ENCODE peak calls at places on chromosomes 6 and 20, in nine cellular contexts. I is MM.1S, V is hepatocyte, J is astrocyte of the cerebellum, A is breast epithelium, D is left lung, L is epithelial cell of esophagus, Y is OCI-LY7, S is bronchial epithelial cell. G is an unnamed sample.

GRCh38 chr20:62874745-62875344 is 13.2 kb upstream of the TCFL5 start:
- DNase-seq in I (no peak), V (no peak), J (no peak), A (no peak), D (no peak), L (no peak), Y (no peak), S (no peak), G (no peak)

GRCh38 chr20:13231031-13231752 is 10.1 kb downstream of the ISM1 start:
- DNase-seq in I (no peak), V (no peak), J (no peak), A (no peak), D (no peak), L (peak), Y (no peak), S (peak), G (peak)

GRCh38 chr20:58705525-58705924 is 12.9 kb downstream of the NPEPL1 start:
- DNase-seq in I (no peak), V (no peak), J (no peak), A (no peak), D (peak), L (no peak), Y (no peak), S (no peak), G (no peak)

GRCh38 chr6:54873589-54873988 is 27.0 kb downstream of the FAM83B start:
- DNase-seq in I (no peak), V (no peak), J (no peak), A (no peak), D (no peak), L (no peak), Y (no peak), S (no peak), G (no peak)

GRCh38 chr20:58389324-58389967 is 417 bp downstream of the VAPB start:
- DNase-seq in I (peak), V (peak), J (no peak), A (no peak), D (peak), L (peak), Y (peak), S (no peak), G (no peak)

GRCh38 chr6:47478233-47479155 is 905 bp downstream of the CD2AP start:
- DNase-seq in I (peak), V (peak), J (no peak), A (peak), D (no peak), L (peak), Y (peak), S (peak), G (no peak)

GRCh38 chr6:150016324-150017185 is 8.8 kb downstream of the RAET1L start:
- DNase-seq in I (peak), V (peak), J (peak), A (no peak), D (no peak), L (peak), Y (peak), S (peak), G (no peak)

GRCh38 chr6:33746651-33747100 is at the start of gene IP6K3:
- DNase-seq in I (no peak), V (peak), J (no peak), A (no peak), D (no peak), L (no peak), Y (no peak), S (no peak), G (no peak)

GRCh38 chr6:26305097-26305841 is 59.7 kb upstream of the BTN3A2 start:
- DNase-seq in I (peak), V (peak), J (no peak), A (no peak), D (peak), L (peak), Y (peak), S (peak), G (no peak)

GRCh38 chr6:112906737-112907136 is 559.6 kb downstream of the RFPL4B start:
- DNase-seq in I (no peak), V (peak), J (peak), A (no peak), D (no peak), L (no peak), Y (no peak), S (no peak), G (peak)

GRCh38 chr6:138724015-138724414 is 49.6 kb upstream of the CCDC28A start:
- DNase-seq in I (no peak), V (peak), J (peak), A (no peak), D (peak), L (no peak), Y (no peak), S (no peak), G (no peak)

GRCh38 chr6:45577836-45578504 is 200.2 kb upstream of the SUPT3H start:
- DNase-seq in I (no peak), V (no peak), J (no peak), A (no peak), D (no peak), L (no peak), Y (no peak), S (no peak), G (peak)

GRCh38 chr20:18808712-18809111 is 4.9 kb upstream of the SCP2D1 start:
- DNase-seq in I (no peak), V (no peak), J (no peak), A (no peak), D (no peak), L (no peak), Y (peak), S (no peak), G (no peak)

GRCh38 chr20:19757973-19758887 is at the start of gene RIN2:
- DNase-seq in I (peak), V (peak), J (peak), A (peak), D (peak), L (peak), Y (no peak), S (peak), G (peak)

GRCh38 chr6:47200536-47201334 is 109.0 kb downstream of the TNFRSF21 start:
- DNase-seq in I (no peak), V (no peak), J (no peak), A (no peak), D (no peak), L (peak), Y (no peak), S (peak), G (no peak)

GRCh38 chr6:165663283-165663735 is 268 bp upstream of the PDE10A start:
- DNase-seq in I (no peak), V (peak), J (no peak), A (no peak), D (no peak), L (peak), Y (no peak), S (no peak), G (no peak)

GRCh38 chr6:26118999-26119398 is 31.8 kb downstream of the HFE start:
- DNase-seq in I (no peak), V (no peak), J (peak), A (no peak), D (no peak), L (peak), Y (no peak), S (peak), G (no peak)

GRCh38 chr6:79463721-79464120 is 73.5 kb downstream of the LCA5 start:
- DNase-seq in I (no peak), V (peak), J (no peak), A (no peak), D (no peak), L (peak), Y (no peak), S (peak), G (no peak)

GRCh38 chr6:103672169-103672568 is 1187.5 kb downstream of the HACE1 start:
- DNase-seq in I (peak), V (peak), J (peak), A (no peak), D (no peak), L (peak), Y (no peak), S (peak), G (no peak)

GRCh38 chr6:37903671-37904355 is 84.3 kb downstream of the ZFAND3 start:
- DNase-seq in I (no peak), V (no peak), J (no peak), A (no peak), D (no peak), L (no peak), Y (no peak), S (no peak), G (no peak)

GRCh38 chr6:37910998-37911397 is 91.5 kb downstream of the ZFAND3 start:
- DNase-seq in I (no peak), V (no peak), J (no peak), A (no peak), D (no peak), L (no peak), Y (no peak), S (no peak), G (no peak)

GRCh38 chr6:37904590-37904989 is 85.1 kb downstream of the ZFAND3 start:
- DNase-seq in I (no peak), V (no peak), J (no peak), A (no peak), D (no peak), L (no peak), Y (no peak), S (no peak), G (no peak)

DNA sequence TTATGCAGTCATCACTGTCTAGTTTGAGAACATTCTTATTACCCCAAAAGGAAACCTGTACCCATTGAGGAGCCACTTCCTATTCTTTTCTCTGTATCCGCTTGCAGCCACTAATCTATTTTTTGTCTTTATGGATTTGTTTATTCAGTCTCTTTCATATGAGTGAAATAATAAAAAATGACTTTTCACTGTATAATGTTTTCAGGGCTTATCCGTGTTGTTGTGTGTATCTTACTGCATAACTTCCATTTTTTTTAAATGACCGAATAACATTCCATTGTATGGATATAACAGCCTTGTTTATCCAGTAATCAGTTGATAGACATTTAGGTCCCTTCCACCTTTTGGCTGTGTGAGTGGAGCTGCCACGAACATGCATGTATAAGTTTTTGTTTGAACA is 86.6 kb downstream of the ZFAND3 start:
- DNase-seq in I (no peak), V (no peak), J (no peak), A (no peak), D (no peak), L (no peak), Y (no peak), S (no peak), G (no peak)
- H3K4me3 ChIP-seq in I (no peak), V (no peak), J (no peak), A (no peak), D (no peak), L (no peak), Y (no peak), S (no peak), G (no peak)

GRCh38 chr20:41154436-41155176 is 17.3 kb downstream of the PLCG1 start:
- DNase-seq in I (no peak), V (no peak), J (no peak), A (no peak), D (no peak), L (no peak), Y (no peak), S (no peak), G (no peak)
- TF ChIP-seq CTCF in I (no peak), V (no peak), J (no peak), A (no peak), D (no peak), L (no peak), Y (no peak), S (no peak), G (no peak)

DNA sequence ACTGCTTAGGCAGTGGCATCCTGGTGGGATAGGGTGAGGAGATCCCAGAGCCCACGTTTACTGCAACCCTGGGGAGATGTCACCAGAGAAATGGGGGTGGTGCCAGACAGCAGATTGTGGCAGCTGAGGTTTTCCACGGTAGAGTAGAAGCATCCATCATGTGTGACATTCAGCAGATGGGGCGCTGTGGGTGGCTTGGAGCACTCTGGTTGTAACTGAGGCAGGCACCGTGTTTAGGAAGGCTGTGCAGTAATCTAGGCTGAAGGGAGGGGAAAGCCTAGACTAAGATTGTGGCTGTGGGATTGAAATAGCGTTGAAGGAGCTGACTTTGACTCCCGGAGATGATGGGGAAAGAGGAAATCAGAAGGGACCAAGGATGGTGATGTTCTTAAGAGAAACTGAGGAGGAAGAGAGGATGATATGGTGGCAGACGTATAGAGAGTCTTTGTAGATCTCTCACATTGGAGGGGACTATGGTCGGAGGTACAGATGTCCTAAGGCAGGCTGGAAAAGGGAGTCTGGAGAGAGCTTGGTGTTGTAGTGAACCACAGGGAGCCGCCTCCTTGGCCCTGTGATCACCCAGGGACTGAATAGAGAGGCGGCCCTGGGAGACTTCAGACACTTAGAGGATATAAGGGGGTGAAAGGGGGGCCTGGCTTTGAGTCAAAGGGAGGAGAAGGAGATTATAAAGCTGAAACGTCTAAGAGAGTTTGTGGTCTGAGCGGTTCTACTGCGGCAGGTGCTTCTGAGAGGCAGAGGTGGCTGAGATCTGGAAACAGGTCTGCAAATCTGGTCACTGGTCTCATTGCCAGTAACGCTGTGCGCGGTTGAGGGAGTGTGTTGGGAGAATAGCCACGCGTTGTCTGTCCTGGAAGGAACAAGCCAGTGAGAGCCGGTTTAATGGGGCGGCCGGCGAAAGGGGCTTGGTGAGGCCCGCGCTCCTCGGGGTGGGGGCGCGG is 792 bp upstream of the MICA start:
- DNase-seq in I (peak), V (peak), J (no peak), A (peak), D (no peak), L (peak), Y (peak), S (peak), G (no peak)
- H3K4me3 ChIP-seq in I (peak), V (peak), J (peak), A (peak), D (peak), L (peak), Y (peak), S (peak), G (peak)

DNA sequence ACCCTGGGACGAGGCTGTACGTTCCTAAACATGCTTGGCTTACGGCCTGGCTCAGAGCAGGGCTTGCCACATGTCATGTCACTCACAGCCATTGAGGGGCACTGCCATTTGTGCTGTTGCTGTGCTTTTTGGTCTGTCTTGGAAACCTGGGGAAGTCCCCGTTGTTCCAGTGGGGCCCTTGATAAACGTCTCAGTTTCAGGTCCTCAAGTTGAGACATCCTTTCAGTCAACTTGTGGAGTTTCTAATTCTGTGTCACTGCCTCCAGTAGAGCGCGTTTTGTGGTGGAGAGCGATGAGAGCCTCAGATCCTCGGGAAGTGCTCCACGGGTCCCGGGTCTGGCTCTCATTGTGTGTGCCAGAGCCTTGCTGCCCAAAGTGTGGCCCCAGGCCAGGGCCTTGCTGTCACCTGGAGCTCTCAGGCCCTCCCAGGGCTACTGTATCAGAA is 43.0 kb upstream of the CCR6 start:
- DNase-seq in I (peak), V (no peak), J (no peak), A (no peak), D (no peak), L (no peak), Y (peak), S (no peak), G (no peak)
- TF ChIP-seq CTCF in I (peak), V (no peak), J (no peak), A (no peak), D (no peak), L (no peak), Y (peak), S (no peak), G (no peak)

GRCh38 chr6:38212579-38212978 is 393.1 kb downstream of the ZFAND3 start:
- DNase-seq in I (no peak), V (no peak), J (no peak), A (no peak), D (no peak), L (no peak), Y (no peak), S (no peak), G (no peak)
- H3K4me3 ChIP-seq in I (no peak), V (no peak), J (no peak), A (no peak), D (no peak), L (no peak), Y (no peak), S (no peak), G (no peak)

GRCh38 chr6:80640176-80640575 is 533.7 kb downstream of the BCKDHB start:
- DNase-seq in I (peak), V (no peak), J (no peak), A (no peak), D (no peak), L (no peak), Y (no peak), S (no peak), G (no peak)
- TF ChIP-seq CTCF in I (no peak), V (no peak), J (no peak), A (no peak), D (no peak), L (no peak), Y (no peak), S (no peak), G (no peak)

DNA sequence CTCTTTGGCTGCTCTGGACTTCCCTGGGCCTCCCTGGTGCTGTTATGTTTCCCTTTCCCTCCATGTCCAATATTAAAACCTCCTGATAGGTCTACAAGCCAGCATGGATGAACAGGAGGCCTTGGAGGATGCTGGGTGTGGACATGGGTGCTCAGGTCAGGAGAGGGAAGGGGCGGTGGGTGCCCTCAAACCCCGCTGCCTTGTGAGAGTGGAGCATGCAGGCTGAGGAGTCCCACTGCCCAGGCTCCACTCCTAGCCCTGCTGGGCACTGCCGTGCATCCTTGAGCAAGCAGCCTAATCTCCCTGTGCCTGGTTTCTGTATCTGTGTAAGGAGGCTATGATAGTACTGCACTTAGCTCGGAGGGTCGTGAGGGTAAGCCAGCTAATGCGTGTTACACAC is 18.4 kb upstream of the CCDC167 start:
- DNase-seq in I (no peak), V (no peak), J (no peak), A (no peak), D (no peak), L (no peak), Y (no peak), S (no peak), G (no peak)
- H3K4me3 ChIP-seq in I (no peak), V (no peak), J (no peak), A (no peak), D (no peak), L (no peak), Y (no peak), S (no peak), G (no peak)

GRCh38 chr20:48986899-48987298 is 59.2 kb upstream of the CSE1L start:
- DNase-seq in I (no peak), V (no peak), J (no peak), A (no peak), D (no peak), L (peak), Y (no peak), S (no peak), G (no peak)
- TF ChIP-seq CTCF in I (peak), V (peak), J (peak), A (no peak), D (no peak), L (peak), Y (peak), S (peak), G (peak)

GRCh38 chr20:38031957-38032356 is 1.3 kb downstream of the TTI1 start:
- DNase-seq in I (no peak), V (no peak), J (no peak), A (no peak), D (no peak), L (no peak), Y (no peak), S (no peak), G (no peak)
- H3K4me3 ChIP-seq in I (peak), V (no peak), J (no peak), A (peak), D (no peak), L (no peak), Y (peak), S (no peak), G (no peak)

GRCh38 chr6:107083047-107083768 is 32.1 kb downstream of the BEND3 start:
- DNase-seq in I (no peak), V (no peak), J (no peak), A (no peak), D (no peak), L (no peak), Y (no peak), S (no peak), G (no peak)

GRCh38 chr6:107082045-107082444 is 33.3 kb downstream of the BEND3 start:
- DNase-seq in I (no peak), V (no peak), J (no peak), A (no peak), D (no peak), L (peak), Y (no peak), S (peak), G (no peak)

GRCh38 chr6:107079429-107079828 is 35.9 kb downstream of the BEND3 start:
- DNase-seq in I (no peak), V (no peak), J (no peak), A (no peak), D (no peak), L (no peak), Y (no peak), S (no peak), G (no peak)

GRCh38 chr6:107077710-107078109 is 37.6 kb downstream of the BEND3 start:
- DNase-seq in I (no peak), V (no peak), J (no peak), A (no peak), D (no peak), L (no peak), Y (no peak), S (no peak), G (no peak)

GRCh38 chr6:107080036-107080435 is 35.3 kb downstream of the BEND3 start:
- DNase-seq in I (no peak), V (no peak), J (no peak), A (no peak), D (no peak), L (no peak), Y (peak), S (no peak), G (no peak)
- TF ChIP-seq CTCF in I (peak), V (peak), J (peak), A (no peak), D (no peak), L (peak), Y (peak), S (peak), G (peak)

G was measured in BJ.